ENCODE peak calls at places on chromosomes 2 and 18, in seven cellular contexts. One of them, this sample, is unnamed.

GRCh38 chr2:85585781-85586105 is 1.5 kb downstream of the VAMP5 start:
- DNase-seq in activated CD4-positive, CD25-positive, alpha-beta regulatory T cell: no peak
- DNase-seq in NAMALWA: no peak
- DNase-seq in nephron progenitor cell: no peak
- DNase-seq in cortex of kidney: no peak
- DNase-seq in cerebellar cortex: no peak
- DNase-seq in memory B cell: no peak
- DNase-seq in this sample: no peak

GRCh38 chr2:1055014-1055595 is 104.5 kb downstream of the SNTG2 start:
- DNase-seq in activated CD4-positive, CD25-positive, alpha-beta regulatory T cell: no peak
- DNase-seq in NAMALWA: no peak
- DNase-seq in nephron progenitor cell: no peak
- DNase-seq in cortex of kidney: no peak
- DNase-seq in cerebellar cortex: no peak
- DNase-seq in memory B cell: no peak
- DNase-seq in this sample: no peak

GRCh38 chr2:160292225-160292624 is 92.2 kb upstream of the ITGB6 start:
- DNase-seq in activated CD4-positive, CD25-positive, alpha-beta regulatory T cell: no peak
- DNase-seq in NAMALWA: peak; percentile 7
- DNase-seq in nephron progenitor cell: no peak
- DNase-seq in cortex of kidney: no peak
- DNase-seq in cerebellar cortex: no peak
- DNase-seq in memory B cell: no peak
- DNase-seq in this sample: no peak

GRCh38 chr2:178072383-178073301 is at the start of gene PDE11A:
- DNase-seq in activated CD4-positive, CD25-positive, alpha-beta regulatory T cell: no peak
- DNase-seq in NAMALWA: no peak
- DNase-seq in nephron progenitor cell: peak; percentile 87
- DNase-seq in cortex of kidney: peak; percentile 17
- DNase-seq in cerebellar cortex: peak; percentile 31
- DNase-seq in memory B cell: no peak
- DNase-seq in this sample: peak; percentile 88

GRCh38 chr18:67600181-67600631 is 83.7 kb upstream of the DSEL start:
- DNase-seq in activated CD4-positive, CD25-positive, alpha-beta regulatory T cell: no peak
- DNase-seq in NAMALWA: no peak
- DNase-seq in nephron progenitor cell: peak; percentile 2
- DNase-seq in cortex of kidney: no peak
- DNase-seq in cerebellar cortex: no peak
- DNase-seq in memory B cell: no peak
- DNase-seq in this sample: no peak

GRCh38 chr2:24174851-24175277 is at the start of gene FAM228A:
- DNase-seq in activated CD4-positive, CD25-positive, alpha-beta regulatory T cell: no peak
- DNase-seq in NAMALWA: no peak
- DNase-seq in nephron progenitor cell: no peak
- DNase-seq in cortex of kidney: no peak
- DNase-seq in cerebellar cortex: no peak
- DNase-seq in memory B cell: no peak
- DNase-seq in this sample: no peak

GRCh38 chr18:59911600-59911999 is 11.8 kb downstream of the PMAIP1 start:
- DNase-seq in activated CD4-positive, CD25-positive, alpha-beta regulatory T cell: no peak
- DNase-seq in NAMALWA: no peak
- DNase-seq in nephron progenitor cell: no peak
- DNase-seq in cortex of kidney: no peak
- DNase-seq in cerebellar cortex: no peak
- DNase-seq in memory B cell: no peak
- DNase-seq in this sample: no peak

GRCh38 chr2:172231508-172231907 is 128.8 kb upstream of the DLX2 start:
- DNase-seq in activated CD4-positive, CD25-positive, alpha-beta regulatory T cell: no peak
- DNase-seq in NAMALWA: no peak
- DNase-seq in nephron progenitor cell: no peak
- DNase-seq in cortex of kidney: no peak
- DNase-seq in cerebellar cortex: peak; percentile 86
- DNase-seq in memory B cell: no peak
- DNase-seq in this sample: no peak

GRCh38 chr2:122519366-122519765 is 763.9 kb downstream of the TSN start:
- DNase-seq in activated CD4-positive, CD25-positive, alpha-beta regulatory T cell: no peak
- DNase-seq in NAMALWA: peak; percentile 35
- DNase-seq in nephron progenitor cell: no peak
- DNase-seq in cortex of kidney: no peak
- DNase-seq in cerebellar cortex: peak; percentile 3
- DNase-seq in memory B cell: no peak
- DNase-seq in this sample: peak; percentile 10

GRCh38 chr2:95057535-95058453 is 32.3 kb downstream of the MAL start:
- DNase-seq in activated CD4-positive, CD25-positive, alpha-beta regulatory T cell: no peak
- DNase-seq in NAMALWA: no peak
- DNase-seq in nephron progenitor cell: no peak
- DNase-seq in cortex of kidney: no peak
- DNase-seq in cerebellar cortex: no peak
- DNase-seq in memory B cell: no peak
- DNase-seq in this sample: no peak

GRCh38 chr2:191478754-191479679 is 198.9 kb upstream of the NABP1 start:
- DNase-seq in activated CD4-positive, CD25-positive, alpha-beta regulatory T cell: no peak
- DNase-seq in NAMALWA: no peak
- DNase-seq in nephron progenitor cell: no peak
- DNase-seq in cortex of kidney: no peak
- DNase-seq in cerebellar cortex: no peak
- DNase-seq in memory B cell: no peak
- DNase-seq in this sample: peak; percentile 50

GRCh38 chr2:130327703-130328527 is 14.8 kb upstream of the IMP4 start:
- DNase-seq in activated CD4-positive, CD25-positive, alpha-beta regulatory T cell: no peak
- DNase-seq in NAMALWA: no peak
- DNase-seq in nephron progenitor cell: no peak
- DNase-seq in cortex of kidney: no peak
- DNase-seq in cerebellar cortex: no peak
- DNase-seq in memory B cell: no peak
- DNase-seq in this sample: no peak

GRCh38 chr2:222819722-222820333 is 41.0 kb upstream of the ACSL3 start:
- DNase-seq in activated CD4-positive, CD25-positive, alpha-beta regulatory T cell: no peak
- DNase-seq in NAMALWA: no peak
- DNase-seq in nephron progenitor cell: no peak
- DNase-seq in cortex of kidney: no peak
- DNase-seq in cerebellar cortex: no peak
- DNase-seq in memory B cell: no peak
- DNase-seq in this sample: no peak

GRCh38 chr2:225104321-225104720 is 62.1 kb upstream of the DOCK10 start:
- DNase-seq in activated CD4-positive, CD25-positive, alpha-beta regulatory T cell: no peak
- DNase-seq in NAMALWA: no peak
- DNase-seq in nephron progenitor cell: no peak
- DNase-seq in cortex of kidney: no peak
- DNase-seq in cerebellar cortex: no peak
- DNase-seq in memory B cell: no peak
- DNase-seq in this sample: no peak

GRCh38 chr2:220489116-220489515 is 861.7 kb downstream of the SLC4A3 start:
- DNase-seq in activated CD4-positive, CD25-positive, alpha-beta regulatory T cell: no peak
- DNase-seq in NAMALWA: no peak
- DNase-seq in nephron progenitor cell: no peak
- DNase-seq in cortex of kidney: no peak
- DNase-seq in cerebellar cortex: no peak
- DNase-seq in memory B cell: no peak
- DNase-seq in this sample: no peak

GRCh38 chr2:219292616-219293015 is 13.4 kb downstream of the DNAJB2 start:
- DNase-seq in activated CD4-positive, CD25-positive, alpha-beta regulatory T cell: no peak
- DNase-seq in NAMALWA: no peak
- DNase-seq in nephron progenitor cell: no peak
- DNase-seq in cortex of kidney: no peak
- DNase-seq in cerebellar cortex: no peak
- DNase-seq in memory B cell: no peak
- DNase-seq in this sample: no peak

GRCh38 chr2:1658394-1659151 is 85.7 kb downstream of the PXDN start:
- DNase-seq in activated CD4-positive, CD25-positive, alpha-beta regulatory T cell: no peak
- DNase-seq in NAMALWA: no peak
- DNase-seq in nephron progenitor cell: no peak
- DNase-seq in cortex of kidney: no peak
- DNase-seq in cerebellar cortex: no peak
- DNase-seq in memory B cell: no peak
- DNase-seq in this sample: no peak

This sample was measured in HuH-7.